ENCODE peak calls at places on chromosome 9, in seven cellular contexts. U is HCT116, M is K562, D is SK-N-SH, A is HepG2, H is H1, Z is GM12878. K is an unnamed sample.

GRCh38 chr9:107989544-107989943 is 500.0 kb upstream of the KLF4 start:
- DNase-seq in U (no peak), M (no peak), D (no peak), A (no peak), H (no peak), Z (no peak), K (no peak)

GRCh38 chr9:134028076-134028475 is 2.8 kb downstream of the BRD3OS start:
- DNase-seq in U (no peak), M (no peak), D (no peak), A (no peak), H (no peak), Z (no peak), K (no peak)

GRCh38 chr9:134208310-134208841 is 44.0 kb upstream of the RNU6ATAC start:
- DNase-seq in U (no peak), M (no peak), D (peak; percentile 10), A (no peak), H (no peak), Z (no peak), K (no peak)

GRCh38 chr9:127049044-127049443 is 73.4 kb downstream of the ANGPTL2 start:
- DNase-seq in U (no peak), M (no peak), D (no peak), A (no peak), H (no peak), Z (peak; percentile 69), K (peak; percentile 40)

GRCh38 chr9:94014845-94015244 is 59.7 kb upstream of the BARX1 start:
- DNase-seq in U (no peak), M (no peak), D (no peak), A (no peak), H (no peak), Z (no peak), K (no peak)

GRCh38 chr9:98916660-98917059 is 27.0 kb upstream of the COL15A1 start:
- DNase-seq in U (no peak), M (peak; percentile 79), D (no peak), A (no peak), H (no peak), Z (no peak), K (no peak)

GRCh38 chr9:98610196-98610595 is 98.5 kb downstream of the GABBR2 start:
- DNase-seq in U (no peak), M (no peak), D (no peak), A (no peak), H (no peak), Z (no peak), K (no peak)

GRCh38 chr9:10704720-10705119 is 91.9 kb upstream of the PTPRD start:
- DNase-seq in U (no peak), M (no peak), D (no peak), A (no peak), H (peak; percentile 7), Z (no peak), K (no peak)

GRCh38 chr9:126666155-126666803 is 52.6 kb downstream of the LMX1B start:
- DNase-seq in U (no peak), M (peak; percentile 45), D (no peak), A (no peak), H (no peak), Z (peak; percentile 20), K (no peak)

GRCh38 chr9:94139672-94140417 is 55.6 kb downstream of the PTPDC1 start:
- DNase-seq in U (peak; percentile 72), M (peak; percentile 59), D (no peak), A (no peak), H (no peak), Z (no peak), K (peak; percentile 54)

GRCh38 chr9:37464006-37464405 is 1.2 kb downstream of the ZBTB5 start:
- DNase-seq in U (no peak), M (no peak), D (no peak), A (no peak), H (no peak), Z (no peak), K (no peak)

GRCh38 chr9:129486496-129487306 is 134.2 kb downstream of the C9orf50 start:
- DNase-seq in U (no peak), M (no peak), D (peak; percentile 62), A (no peak), H (no peak), Z (no peak), K (peak; percentile 79)

GRCh38 chr9:124792976-124793594 is 16.2 kb downstream of the OLFML2A start:
- DNase-seq in U (no peak), M (no peak), D (no peak), A (no peak), H (no peak), Z (no peak), K (no peak)

GRCh38 chr9:114288233-114289051 is 34.5 kb upstream of the ORM1 start:
- DNase-seq in U (no peak), M (no peak), D (no peak), A (no peak), H (no peak), Z (no peak), K (no peak)

GRCh38 chr9:104915049-104915448 is 12.9 kb downstream of the ABCA1 start:
- DNase-seq in U (no peak), M (no peak), D (no peak), A (no peak), H (no peak), Z (no peak), K (no peak)

GRCh38 chr9:4119778-4120554 is 179.9 kb downstream of the GLIS3 start:
- DNase-seq in U (no peak), M (no peak), D (no peak), A (no peak), H (no peak), Z (no peak), K (no peak)

GRCh38 chr9:31071606-31072286 is 1312.7 kb upstream of the ACO1 start:
- DNase-seq in U (no peak), M (no peak), D (no peak), A (no peak), H (no peak), Z (no peak), K (no peak)

GRCh38 chr9:130399768-130400167 is 45.0 kb upstream of the ASS1 start:
- DNase-seq in U (no peak), M (no peak), D (peak; percentile 81), A (no peak), H (no peak), Z (no peak), K (peak; percentile 54)

GRCh38 chr9:105908069-105908468 is 213.7 kb downstream of the TMEM38B start:
- DNase-seq in U (no peak), M (no peak), D (no peak), A (no peak), H (no peak), Z (no peak), K (no peak)

GRCh38 chr9:124887832-124888231 is 25.9 kb downstream of the ARPC5L start:
- DNase-seq in U (no peak), M (no peak), D (no peak), A (no peak), H (no peak), Z (no peak), K (no peak)

GRCh38 chr9:127136081-127136879 is 13.8 kb upstream of the ANGPTL2 start:
- DNase-seq in U (no peak), M (no peak), D (no peak), A (no peak), H (no peak), Z (no peak), K (no peak)

GRCh38 chr9:125843646-125844045 is 96.5 kb downstream of the PBX3 start:
- DNase-seq in U (no peak), M (no peak), D (peak; percentile 45), A (no peak), H (no peak), Z (no peak), K (no peak)

GRCh38 chr9:77546391-77546790 is 101.7 kb downstream of the GNA14 start:
- DNase-seq in U (no peak), M (no peak), D (no peak), A (no peak), H (no peak), Z (no peak), K (no peak)

GRCh38 chr9:94867281-94867841 is 140.9 kb downstream of the AOPEP start:
- DNase-seq in U (peak; percentile 45), M (peak; percentile 36), D (peak; percentile 17), A (peak; percentile 89), H (no peak), Z (no peak), K (peak; percentile 80)

GRCh38 chr9:122121931-122122330 is 28.8 kb upstream of the TTLL11 start:
- DNase-seq in U (no peak), M (no peak), D (no peak), A (no peak), H (no peak), Z (no peak), K (no peak)
- TF ChIP-seq JUND in U (no peak), M (no peak), D (no peak), A (no peak), H (no peak), Z (no peak), K (no peak)

DNA sequence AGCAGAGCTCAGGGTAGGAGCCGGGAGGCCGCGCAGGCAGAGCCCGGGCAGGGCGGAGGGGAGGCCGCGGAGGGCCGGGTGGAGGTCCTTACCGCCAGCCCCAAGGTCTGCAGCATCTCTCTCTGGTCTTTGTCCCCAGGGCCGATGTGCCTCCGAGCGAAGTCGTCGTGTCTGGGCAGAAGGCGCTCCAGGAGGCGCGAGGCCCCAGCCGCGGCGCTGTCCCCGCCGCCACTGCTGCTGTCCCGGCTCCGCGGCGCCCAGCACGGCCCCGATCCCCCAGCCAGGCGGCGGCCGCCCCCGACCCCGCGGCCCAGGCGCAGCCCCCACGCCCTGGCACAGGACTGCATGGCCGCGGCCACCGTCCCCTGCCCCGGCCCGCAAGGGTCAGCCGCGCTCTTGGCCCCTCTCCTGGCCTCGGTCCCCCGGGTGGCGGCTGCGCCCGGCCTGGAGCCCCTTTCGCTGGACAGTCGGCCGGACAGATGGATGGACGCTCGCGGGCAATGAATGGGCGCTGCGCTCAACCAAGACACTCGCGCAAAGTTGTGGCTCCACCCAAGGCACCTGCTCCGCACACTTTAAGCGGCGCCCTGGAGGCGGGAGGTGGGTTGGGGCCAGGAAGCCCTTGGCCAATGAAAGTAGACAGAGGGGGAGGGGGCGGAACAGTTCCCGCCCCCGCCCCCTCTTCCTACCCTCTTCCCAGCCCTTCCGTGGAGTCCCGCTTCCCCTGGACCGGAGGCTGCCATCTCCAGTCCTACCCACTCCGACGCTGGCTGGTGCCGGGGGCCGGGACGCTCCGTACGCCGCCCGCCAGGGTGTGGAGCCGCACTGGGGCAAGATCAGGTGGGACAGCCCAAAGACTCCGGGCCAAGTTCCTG is at the start of gene GLDC:
- DNase-seq in U (peak; percentile 79), M (no peak), D (peak; percentile 98), A (peak; percentile 90), H (peak; percentile 78), Z (no peak), K (peak; percentile 90)
- TF ChIP-seq JUND in U (no peak), M (no peak), D (no peak), A (no peak), H (no peak), Z (no peak), K (no peak)

GRCh38 chr9:137159105-137160053 is 10.5 kb downstream of the LRRC26 start:
- DNase-seq in U (no peak), M (no peak), D (no peak), A (no peak), H (no peak), Z (no peak), K (no peak)
- TF ChIP-seq JUND in U (no peak), M (no peak), D (no peak), A (no peak), H (no peak), Z (no peak), K (no peak)

DNA sequence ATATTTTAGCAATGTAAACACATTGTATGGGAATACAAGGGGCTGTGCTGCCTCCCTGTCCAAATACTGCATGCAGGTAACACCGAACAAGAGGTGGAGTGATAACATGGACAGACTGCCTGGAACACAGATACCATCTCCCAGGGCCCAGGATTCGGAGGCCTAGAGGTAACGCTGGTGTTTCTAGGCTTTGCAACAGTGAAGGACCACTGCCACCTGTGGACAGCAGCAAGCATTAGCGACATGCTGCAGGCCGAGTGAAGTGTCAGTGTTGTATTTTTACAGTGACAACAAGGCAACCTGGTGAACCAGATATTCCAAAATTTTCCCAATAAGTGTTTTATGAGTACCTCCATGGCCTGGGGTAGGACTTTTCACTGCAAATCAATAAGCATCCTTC is 379.2 kb downstream of the DMRT2 start:
- DNase-seq in U (no peak), M (no peak), D (peak; percentile 2), A (peak; percentile 39), H (no peak), Z (no peak), K (peak; percentile 14)
- TF ChIP-seq JUND in U (no peak), M (no peak), D (no peak), A (no peak), H (no peak), Z (no peak), K (no peak)

K was measured in T47D.